ENCODE peak calls at places on chromosomes 11 and 22, in four cellular contexts. Q is H9, B is neuronal stem cell, R is mesenchymal stem cell. C is an unnamed sample.
A peak's percentile ranks its signal among the peaks of the same experiment; 100 is the strongest.

GRCh38 chr22:48734359-48734758 is 1093.3 kb downstream of the BRD1 start:
- DNase-seq in B (no peak), Q (no peak), R (no peak), C (no peak)

GRCh38 chr11:68216171-68216938 is 3.3 kb upstream of the KMT5B start:
- DNase-seq in Q (no peak), R (no peak), B (no peak), C (no peak)

GRCh38 chr11:15775051-15775541 is 581.2 kb downstream of the SOX6 start:
- DNase-seq in R (peak; percentile 59), Q (no peak), B (no peak), C (peak; percentile 51)

GRCh38 chr11:65187146-65187675 is 5.5 kb downstream of the CAPN1 start:
- DNase-seq in Q (no peak), B (no peak), R (no peak), C (peak; percentile 81)

GRCh38 chr11:70483077-70483861 is 84.9 kb downstream of the CTTN start:
- DNase-seq in B (no peak), R (peak; percentile 38), Q (no peak), C (peak; percentile 48)

GRCh38 chr22:46084943-46085830 is 65.1 kb upstream of the PPARA start:
- DNase-seq in Q (no peak), R (no peak), B (no peak), C (no peak)

GRCh38 chr11:130217133-130217631 is 57.6 kb downstream of the ST14 start:
- DNase-seq in R (no peak), B (no peak), Q (no peak), C (no peak)

GRCh38 chr22:38347944-38348750 is 30.9 kb upstream of the CSNK1E start:
- DNase-seq in R (no peak), B (no peak), Q (no peak), C (peak; percentile 67)

GRCh38 chr11:109864834-109865557 is 228.2 kb upstream of the ZC3H12C start:
- DNase-seq in R (peak; percentile 77), Q (no peak), B (no peak), C (peak; percentile 97)

GRCh38 chr11:78015878-78016277 is 7.2 kb downstream of the KCTD14 start:
- DNase-seq in B (no peak), R (no peak), Q (no peak), C (no peak)

GRCh38 chr11:112219476-112220232 is 6.6 kb upstream of the PTS start:
- DNase-seq in B (peak; percentile 67), R (peak; percentile 81), Q (peak; percentile 38), C (peak; percentile 86)

GRCh38 chr11:56841210-56841810 is 92.8 kb upstream of the OR9G4 start:
- DNase-seq in Q (peak; percentile 45), B (peak; percentile 62), R (peak; percentile 47), C (peak; percentile 73)

GRCh38 chr11:61679893-61680621 is at the start of gene DAGLA:
- DNase-seq in B (peak; percentile 81), R (peak; percentile 38), Q (peak; percentile 62), C (no peak)

GRCh38 chr11:61917357-61918109 is at the start of gene RAB3IL1:
- DNase-seq in B (peak; percentile 56), R (peak; percentile 40), Q (peak; percentile 71), C (peak; percentile 68)

GRCh38 chr11:46106530-46107407 is 14.5 kb downstream of the PHF21A start:
- DNase-seq in B (no peak), Q (no peak), R (peak; percentile 71), C (no peak)

GRCh38 chr11:46381046-46381835 is at the start of gene MDK:
- DNase-seq in R (no peak), Q (peak; percentile 73), B (peak; percentile 75), C (peak; percentile 49)

GRCh38 chr11:9774591-9775392 is 110.9 kb downstream of the SWAP70 start:
- DNase-seq in Q (no peak), R (peak; percentile 44), B (no peak), C (peak; percentile 90)

GRCh38 chr11:82796970-82797594 is 63.4 kb upstream of the FAM181B start:
- DNase-seq in B (peak; percentile 21), Q (no peak), R (no peak), C (no peak)

GRCh38 chr11:62221498-62221897 is 13.0 kb downstream of the SCGB2A1 start:
- DNase-seq in R (no peak), Q (no peak), B (no peak), C (no peak)

GRCh38 chr22:38467904-38468760 is at the start of gene KDELR3:
- DNase-seq in B (no peak), Q (no peak), R (peak; percentile 71), C (peak; percentile 62)

GRCh38 chr11:35261197-35261596 is 122.2 kb downstream of the CD44 start:
- DNase-seq in Q (no peak), R (no peak), B (no peak), C (peak; percentile 42)
- H3K18ac ChIP-seq in Q (no peak overlapping the region), R (no peak overlapping the region), B (no peak overlapping the region), C (no peak overlapping the region)

DNA sequence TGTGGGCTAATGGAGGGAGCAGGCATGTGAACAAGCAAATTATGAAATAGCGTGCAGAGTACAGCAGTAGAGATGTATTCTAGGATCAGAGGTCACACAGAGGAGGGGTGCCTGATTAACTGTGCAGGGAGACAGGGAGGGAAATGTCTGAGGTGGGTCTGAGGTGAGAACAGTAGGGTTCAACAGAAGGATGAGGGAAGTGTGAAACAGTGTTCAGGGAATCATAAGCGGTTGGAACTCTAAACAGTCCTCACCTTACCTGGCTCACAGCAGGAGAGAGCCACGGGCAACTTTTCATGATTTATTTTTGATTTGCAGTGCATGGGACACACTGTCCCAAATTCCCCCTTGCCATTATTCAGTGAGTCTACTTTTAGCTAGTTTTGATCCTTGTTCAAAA is 90.5 kb downstream of the PIWIL4 start:
- DNase-seq in B (no peak), Q (peak; percentile 26), R (no peak), C (no peak)
- H2BK12ac ChIP-seq in B (no peak overlapping the region), Q (no peak overlapping the region), R (no peak overlapping the region), C (no peak overlapping the region)

DNA sequence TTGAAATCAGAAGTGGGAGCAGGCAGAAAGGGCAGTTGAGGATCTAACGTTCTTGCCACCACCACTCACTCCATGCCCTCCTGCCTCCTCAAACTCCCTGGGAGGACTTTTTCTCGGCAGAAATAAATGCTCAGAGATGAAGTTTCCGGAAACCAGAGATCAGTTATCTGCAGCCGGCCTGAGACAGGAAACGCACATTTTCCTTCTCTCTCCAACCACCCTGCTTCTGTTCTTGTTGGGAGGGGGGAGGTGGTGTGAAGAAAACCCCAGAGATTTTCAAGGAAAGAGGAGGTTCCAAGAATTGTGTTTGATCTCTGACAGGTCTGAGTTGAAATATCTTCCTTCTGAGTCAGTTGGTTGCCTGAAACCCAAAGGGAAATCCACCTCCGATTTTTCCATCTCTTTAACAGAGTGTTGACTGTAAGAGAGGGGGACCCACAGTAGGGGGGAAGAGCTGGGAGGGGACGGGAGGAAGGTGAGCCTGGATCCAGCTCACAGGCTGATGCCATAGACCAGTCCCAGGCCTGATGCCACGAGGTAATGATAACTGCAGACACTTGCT is 100.8 kb downstream of the TRAF6 start:
- DNase-seq in B (no peak), R (peak; percentile 60), Q (no peak), C (no peak)
- H3K18ac ChIP-seq in B (no peak overlapping the region), R (peak overlapping the region; percentile 94), Q (no peak overlapping the region), C (no peak overlapping the region)

GRCh38 chr11:559020-559620 is 1.4 kb downstream of the LMNTD2 start:
- DNase-seq in Q (no peak), B (no peak), R (no peak), C (no peak)
- H2BK12ac ChIP-seq in Q (no peak overlapping the region), B (no peak overlapping the region), R (peak overlapping the region; percentile 14), C (peak overlapping the region; percentile 42)